ENCODE peak calls at places on chromosomes 6 and 20, in eight cellular contexts. Y, X, S, V, E, G, K and J are unnamed samples.

GRCh38 chr20:47205577-47206123 is 150.8 kb downstream of the ZMYND8 start:
- DNase-seq in E (peak), S (no peak), X (peak), Y (peak), G (peak), V (peak), K (peak), J (peak)

GRCh38 chr6:78010130-78010529 is 357.3 kb downstream of the MEI4 start:
- DNase-seq in X (no peak), Y (no peak), G (no peak), S (no peak), V (no peak), E (no peak), K (no peak), J (no peak)

GRCh38 chr6:24149836-24150235 is 23.8 kb downstream of the NRSN1 start:
- DNase-seq in X (no peak), G (no peak), V (no peak), Y (no peak), E (no peak), K (no peak), S (no peak), J (no peak)

GRCh38 chr6:149499066-149499465 is 14.3 kb upstream of the ZC3H12D start:
- DNase-seq in V (peak), Y (peak), K (peak), E (no peak), X (peak), S (no peak), G (peak), J (peak)

GRCh38 chr6:46993846-46994245 is 48.3 kb downstream of the ADGRF1 start:
- DNase-seq in X (peak), V (peak), S (no peak), G (peak), E (peak), K (peak), Y (peak), J (peak)

GRCh38 chr6:42322676-42323075 is 105.0 kb upstream of the MRPS10 start:
- DNase-seq in G (no peak), S (no peak), X (no peak), K (no peak), V (no peak), E (no peak), Y (no peak), J (no peak)

GRCh38 chr6:112035446-112035845 is 18.5 kb upstream of the CCN6 start:
- DNase-seq in G (peak), K (no peak), X (no peak), E (no peak), Y (peak), S (no peak), V (no peak), J (peak)

GRCh38 chr20:56636701-56637100 is 7.6 kb downstream of the TFAP2C start:
- DNase-seq in Y (peak), E (peak), X (peak), V (no peak), K (peak), G (peak), S (no peak), J (peak)

GRCh38 chr20:57131077-57131476 is 135.4 kb downstream of the BMP7 start:
- DNase-seq in S (no peak), G (no peak), Y (no peak), K (no peak), E (no peak), V (no peak), X (no peak), J (no peak)

GRCh38 chr6:139335447-139336210 is 38.8 kb downstream of the CITED2 start:
- DNase-seq in S (no peak), G (no peak), X (no peak), Y (no peak), K (no peak), E (no peak), V (no peak), J (no peak)

GRCh38 chr6:42038811-42039408 is 11.4 kb upstream of the TAF8 start:
- DNase-seq in K (peak), V (no peak), G (peak), E (no peak), S (no peak), X (no peak), Y (peak), J (peak)

GRCh38 chr6:3795836-3796395 is 44.4 kb upstream of the PXDC1 start:
- DNase-seq in K (no peak), S (no peak), Y (no peak), G (no peak), V (peak), X (no peak), E (no peak), J (no peak)

GRCh38 chr20:53672484-53673129 is 79.0 kb upstream of the ZNF217 start:
- DNase-seq in X (peak), G (peak), K (peak), E (no peak), Y (no peak), S (no peak), V (no peak), J (no peak)

GRCh38 chr20:46406986-46407670 is 713 bp upstream of the ELMO2 start:
- DNase-seq in Y (no peak), E (no peak), S (peak), K (peak), G (no peak), X (peak), V (no peak), J (peak)

GRCh38 chr20:62411479-62412193 is 4.6 kb upstream of the CABLES2 start:
- DNase-seq in E (no peak), X (no peak), K (no peak), G (no peak), Y (no peak), V (no peak), S (no peak), J (no peak)

GRCh38 chr6:958531-958930 is 265.6 kb upstream of the EXOC2 start:
- DNase-seq in S (no peak), G (peak), X (peak), E (peak), K (peak), V (no peak), Y (peak), J (peak)

GRCh38 chr6:159104163-159104885 is 59.5 kb upstream of the TAGAP start:
- DNase-seq in X (peak), E (peak), Y (peak), S (peak), G (peak), V (peak), K (peak), J (peak)

GRCh38 chr6:159754959-159755914 is 6.6 kb upstream of the ACAT2 start:
- DNase-seq in X (no peak), K (no peak), S (no peak), E (no peak), Y (no peak), G (no peak), V (no peak), J (no peak)

GRCh38 chr6:103908898-103909297 is 950.8 kb downstream of the HACE1 start:
- DNase-seq in S (no peak), E (no peak), V (no peak), X (no peak), G (no peak), K (no peak), Y (no peak), J (no peak)

GRCh38 chr6:167764215-167764614 is 62.5 kb upstream of the AFDN start:
- DNase-seq in G (no peak), K (no peak), Y (no peak), S (no peak), V (no peak), X (no peak), E (no peak), J (no peak)

GRCh38 chr6:30159988-30160387 is 1.0 kb downstream of the TRIM10 start:
- DNase-seq in X (no peak), Y (no peak), S (no peak), V (no peak), K (no peak), E (no peak), G (no peak), J (no peak)

GRCh38 chr20:4217349-4217761 is 202.0 kb upstream of the RNF24 start:
- DNase-seq in S (no peak), G (peak), X (no peak), K (peak), V (no peak), E (peak), Y (no peak), J (peak)

GRCh38 chr6:73134588-73134987 is 90.7 kb downstream of the KHDC1L start:
- DNase-seq in E (no peak), G (peak), X (peak), K (peak), V (peak), S (no peak), Y (peak), J (peak)

GRCh38 chr6:5771759-5772158 is 235.0 kb downstream of the NRN1 start:
- DNase-seq in V (no peak), X (no peak), S (no peak), K (no peak), Y (no peak), G (no peak), E (no peak), J (no peak)

GRCh38 chr6:132751306-132751705 is 6.4 kb downstream of the VNN2 start:
- DNase-seq in Y (no peak), X (no peak), E (no peak), G (no peak), K (no peak), S (no peak), V (no peak), J (no peak)

GRCh38 chr6:164097557-164098398 is 683.3 kb downstream of the QKI start:
- DNase-seq in Y (peak), K (peak), G (no peak), X (peak), V (peak), E (peak), S (no peak), J (no peak)

GRCh38 chr20:23151885-23152284 is 65.8 kb upstream of the CD93 start:
- DNase-seq in Y (peak), G (peak), V (no peak), K (no peak), E (no peak), X (no peak), S (no peak), J (no peak)

GRCh38 chr6:102798631-102799030 is 1405.1 kb downstream of the GRIK2 start:
- DNase-seq in E (peak), V (no peak), G (no peak), K (no peak), S (no peak), Y (peak), X (peak), J (no peak)

GRCh38 chr6:13908955-13909381 is 15.8 kb upstream of the RNF182 start:
- DNase-seq in E (peak), Y (peak), S (no peak), K (peak), G (peak), X (peak), V (peak), J (peak)

GRCh38 chr6:16338577-16339262 is 100.3 kb downstream of the GMPR start:
- DNase-seq in G (peak), S (no peak), K (peak), X (peak), Y (peak), V (peak), E (peak), J (peak)

GRCh38 chr6:32290886-32291450 is 67.1 kb upstream of the NOTCH4 start:
- DNase-seq in Y (peak), K (peak), G (no peak), E (no peak), S (no peak), V (peak), X (no peak), J (no peak)

GRCh38 chr6:122102026-122102425 is 297.4 kb upstream of the HSF2 start:
- DNase-seq in X (no peak), E (no peak), Y (no peak), S (no peak), K (no peak), V (no peak), G (no peak), J (no peak)

GRCh38 chr20:62710221-62710885 is 1.7 kb downstream of the NTSR1 start:
- DNase-seq in V (no peak), K (no peak), E (no peak), X (no peak), S (no peak), Y (no peak), G (no peak), J (no peak)